ENCODE peak calls at places on chromosomes 16 and 17, in four cellular contexts. Z is CD8-positive, alpha-beta T cell; O is C1 segment of cervical spinal cord; P is T-helper 1 cell. M is an unnamed sample.
A peak's percentile ranks its signal among the peaks of the same experiment; 100 is the strongest.

GRCh38 chr16:57284952-57285263 is 436 bp upstream of the PLLP start:
- DNase-seq in Z (no peak), O (no peak), P (no peak), M (no peak)

GRCh38 chr16:1165511-1165910 is 12.6 kb downstream of the CACNA1H start:
- DNase-seq in Z (no peak), O (no peak), P (no peak), M (no peak)

GRCh38 chr17:72254808-72255449 is 134.1 kb downstream of the SOX9 start:
- DNase-seq in Z (no peak), O (no peak), P (no peak), M (no peak)

GRCh38 chr16:87828071-87828971 is 41.0 kb downstream of the SLC7A5 start:
- DNase-seq in Z (no peak), O (no peak), P (no peak), M (no peak)

GRCh38 chr16:66275795-66276428 is 90.6 kb upstream of the CDH5 start:
- DNase-seq in Z (no peak), O (no peak), P (no peak), M (no peak)

GRCh38 chr17:67272312-67273050 is 27.5 kb upstream of the HELZ start:
- DNase-seq in Z (no peak), O (no peak), P (no peak), M (no peak)

GRCh38 chr16:75433732-75434413 is 570 bp upstream of the CFDP1 start:
- DNase-seq in Z (no peak), O (peak; percentile 79), P (peak; percentile 70), M (peak; percentile 47)

GRCh38 chr16:720990-721764 is at the start of gene ANTKMT:
- DNase-seq in Z (peak; percentile 72), O (peak; percentile 77), P (peak; percentile 67), M (peak; percentile 98)

GRCh38 chr17:33192961-33193911 is 99.9 kb downstream of the ASIC2 start:
- DNase-seq in Z (no peak), O (no peak), P (no peak), M (no peak)

GRCh38 chr17:15479697-15480096 is 12.3 kb upstream of the CDRT4 start:
- DNase-seq in Z (no peak), O (no peak), P (no peak), M (no peak)

GRCh38 chr16:14300631-14301149 is 229.6 kb downstream of the MRTFB start:
- DNase-seq in Z (peak; percentile 32), O (no peak), P (no peak), M (no peak)

GRCh38 chr17:51000835-51001638 is 119.6 kb downstream of the SPAG9 start:
- DNase-seq in Z (no peak), O (no peak), P (no peak), M (peak; percentile 8)

GRCh38 chr17:39699818-39700147 is at the start of gene ERBB2:
- DNase-seq in Z (no peak), O (no peak), P (no peak), M (no peak)

GRCh38 chr17:56641894-56642293 is 48.4 kb downstream of the NOG start:
- DNase-seq in Z (no peak), O (no peak), P (no peak), M (no peak)

GRCh38 chr17:54662978-54663876 is 237.4 kb upstream of the TOM1L1 start:
- DNase-seq in Z (no peak), O (no peak), P (no peak), M (no peak)

GRCh38 chr17:7841309-7841621 is 7.2 kb downstream of the KDM6B start:
- DNase-seq in Z (no peak), O (peak; percentile 72), P (no peak), M (no peak)

GRCh38 chr16:3945751-3946603 is 65.5 kb upstream of the CREBBP start:
- DNase-seq in Z (no peak), O (no peak), P (no peak), M (no peak)

GRCh38 chr17:82956146-82956725 is 116.4 kb upstream of the ZNF750 start:
- DNase-seq in Z (no peak), O (no peak), P (no peak), M (no peak)

GRCh38 chr16:16025214-16025968 is 76.0 kb downstream of the ABCC1 start:
- DNase-seq in Z (peak; percentile 22), O (no peak), P (no peak), M (peak; percentile 50)

GRCh38 chr16:15946257-15947044 is 3.0 kb upstream of the ABCC1 start:
- DNase-seq in Z (no peak), O (no peak), P (no peak), M (no peak)

GRCh38 chr16:86199182-86199581 is 300.2 kb downstream of the IRF8 start:
- DNase-seq in Z (no peak), O (no peak), P (no peak), M (no peak)

GRCh38 chr17:63940584-63940983 is 8.5 kb upstream of the CD79B start:
- DNase-seq in Z (no peak), O (no peak), P (no peak), M (no peak)

GRCh38 chr16:73527191-73527590 is 479.3 kb upstream of the ZFHX3 start:
- DNase-seq in Z (no peak), O (no peak), P (no peak), M (no peak)

GRCh38 chr16:57500578-57501111 is 14.4 kb upstream of the DOK4 start:
- DNase-seq in Z (no peak), O (no peak), P (no peak), M (no peak)